ENCODE peak calls at places on chromosomes 16 and 17, in seven cellular contexts. C is tibial artery, A is breast epithelium, G is fibroblast of lung, K is right atrium auricular region, O is mammary epithelial cell, S is fibroblast of mammary gland. B is an unnamed sample.

GRCh38 chr17:49996495-49997255 is 1.7 kb upstream of the DLX3 start:
- DNase-seq in O (no peak), C (peak), G (no peak), A (no peak), K (no peak), S (peak), B (no peak)

GRCh38 chr17:13079010-13079409 is 61.2 kb upstream of the ELAC2 start:
- DNase-seq in K (no peak), C (no peak), A (no peak), S (peak), O (no peak), G (no peak), B (no peak)

GRCh38 chr17:8300629-8301242 is 5.5 kb upstream of the SLC25A35 start:
- DNase-seq in A (no peak), K (peak), G (peak), S (peak), C (no peak), O (peak), B (peak)

GRCh38 chr17:29246638-29247037 is at the start of gene CRYBA1:
- DNase-seq in G (no peak), A (no peak), O (peak), K (no peak), S (no peak), C (no peak), B (no peak)

GRCh38 chr17:30413109-30413508 is 34.4 kb downstream of the CPD start:
- DNase-seq in K (no peak), G (peak), O (peak), A (no peak), S (peak), C (no peak), B (no peak)

GRCh38 chr17:8447816-8448215 is 12.1 kb downstream of the NDEL1 start:
- DNase-seq in C (no peak), O (no peak), G (no peak), S (no peak), K (no peak), A (no peak), B (no peak)

GRCh38 chr17:61251939-61252865 is 147.4 kb upstream of the TBX2 start:
- DNase-seq in S (peak), K (peak), O (no peak), A (peak), G (peak), C (peak), B (no peak)

GRCh38 chr17:35627417-35627816 is 40.3 kb downstream of the AP2B1 start:
- DNase-seq in K (no peak), C (no peak), A (no peak), G (no peak), S (no peak), O (no peak), B (no peak)

GRCh38 chr17:32827227-32827626 is 49.7 kb downstream of the MYO1D start:
- DNase-seq in A (no peak), O (no peak), C (no peak), S (no peak), K (no peak), G (no peak), B (no peak)

GRCh38 chr17:58172369-58173071 is 5.7 kb downstream of the OR4D2 start:
- DNase-seq in O (peak), K (no peak), S (peak), G (peak), A (no peak), C (no peak), B (peak)

GRCh38 chr17:30969989-30970680 is 704 bp upstream of the RNF135 start:
- DNase-seq in S (peak), K (peak), C (peak), A (peak), O (peak), G (no peak), B (no peak)

GRCh38 chr17:81403040-81403467 is 7.8 kb downstream of the BAHCC1 start:
- DNase-seq in C (no peak), O (no peak), S (no peak), A (no peak), G (no peak), K (no peak), B (no peak)

GRCh38 chr17:6381052-6381451 is 53.9 kb downstream of the AIPL1 start:
- DNase-seq in K (no peak), C (no peak), O (peak), A (no peak), G (peak), S (no peak), B (no peak)

GRCh38 chr17:28385037-28385797 is 13.7 kb downstream of the SARM1 start:
- DNase-seq in A (peak), O (no peak), C (no peak), K (no peak), G (no peak), S (no peak), B (peak)

GRCh38 chr17:549197-550040 is 165.2 kb downstream of the VPS53 start:
- DNase-seq in G (peak), S (peak), C (no peak), K (no peak), A (no peak), O (no peak), B (no peak)

GRCh38 chr17:2215616-2216364 is 87.8 kb downstream of the SMG6 start:
- DNase-seq in C (no peak), K (peak), A (no peak), G (peak), O (no peak), S (peak), B (no peak)

GRCh38 chr16:30761427-30761927 is 385 bp downstream of the CFAP119 start:
- DNase-seq in A (no peak), O (peak), C (no peak), S (no peak), G (peak), K (no peak), B (no peak)

DNA sequence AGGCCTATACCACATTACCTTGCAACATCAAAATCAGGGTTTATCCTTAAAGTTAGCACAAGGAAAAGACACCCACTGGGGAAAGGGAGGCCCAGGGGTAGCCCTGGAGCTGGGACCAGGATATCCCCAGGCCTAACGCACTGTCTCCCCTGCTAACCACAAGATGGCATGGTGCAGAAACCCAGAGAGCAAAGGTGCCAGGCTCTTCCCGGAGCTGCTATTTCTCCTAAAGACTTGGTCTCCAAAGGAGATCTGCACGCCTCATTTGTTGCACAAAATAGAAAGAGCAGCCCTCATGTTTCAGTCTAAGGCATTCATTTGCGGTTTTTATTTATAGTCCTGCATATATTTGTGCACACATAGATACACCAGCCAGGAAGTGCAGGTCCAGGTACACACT is 408.6 kb downstream of the SOX9 start:
- DNase-seq in O (no peak), A (no peak), K (no peak), S (no peak), C (no peak), G (peak), B (no peak)
- TF ChIP-seq CTCF in O (no peak), A (no peak), K (no peak), S (no peak), C (no peak), G (no peak), B (no peak)

GRCh38 chr16:69917311-69917710 is 33.8 kb upstream of the CLEC18A start:
- DNase-seq in O (no peak), A (no peak), S (no peak), K (no peak), C (no peak), G (no peak), B (no peak)
- TF ChIP-seq CTCF in O (no peak), A (no peak), S (no peak), K (no peak), C (no peak), G (no peak), B (no peak)

GRCh38 chr16:56961386-56961785 is 364 bp upstream of the CETP start:
- DNase-seq in K (no peak), G (no peak), S (no peak), A (no peak), O (no peak), C (peak), B (no peak)

GRCh38 chr16:56956076-56956475 is 5.7 kb upstream of the CETP start:
- DNase-seq in C (no peak), G (no peak), K (no peak), O (no peak), S (peak), A (no peak), B (no peak)

GRCh38 chr16:56953006-56953405 is 8.7 kb upstream of the CETP start:
- DNase-seq in C (peak), S (no peak), K (no peak), A (no peak), G (no peak), O (no peak), B (no peak)

GRCh38 chr16:56960681-56961281 is 969 bp upstream of the CETP start:
- DNase-seq in G (no peak), K (no peak), O (no peak), C (peak), S (no peak), A (no peak), B (no peak)

GRCh38 chr16:56956756-56957155 is 5.0 kb upstream of the CETP start:
- DNase-seq in K (no peak), O (no peak), C (peak), S (no peak), A (no peak), G (no peak), B (no peak)
- TF ChIP-seq CTCF in K (no peak), O (no peak), C (no peak), S (no peak), A (no peak), G (no peak), B (no peak)

GRCh38 chr16:1579214-1579613 is 32.7 kb downstream of the IFT140 start:
- DNase-seq in C (no peak), O (no peak), K (no peak), A (no peak), S (no peak), G (no peak), B (no peak)
- TF ChIP-seq CTCF in C (no peak), O (peak), K (no peak), A (no peak), S (no peak), G (no peak), B (no peak)

GRCh38 chr16:89700649-89701424 is 668 bp downstream of the SPATA2L start:
- DNase-seq in O (peak), G (peak), A (peak), S (no peak), K (no peak), C (no peak), B (no peak)
- TF ChIP-seq CTCF in O (peak), G (peak), A (no peak), S (no peak), K (no peak), C (no peak), B (peak)

GRCh38 chr16:90019543-90020259 is 445 bp upstream of the DBNDD1 start:
- DNase-seq in C (no peak), S (peak), G (peak), K (no peak), O (no peak), A (no peak), B (no peak)
- TF ChIP-seq CTCF in C (no peak), S (no peak), G (peak), K (peak), O (peak), A (no peak), B (peak)

GRCh38 chr17:40123811-40124114 is 2.0 kb downstream of the MSL1 start:
- DNase-seq in A (no peak), G (no peak), K (no peak), C (no peak), S (no peak), O (no peak), B (no peak)

GRCh38 chr17:40121886-40122465 is at the start of gene MSL1:
- DNase-seq in A (peak), S (no peak), K (peak), C (peak), O (peak), G (peak), B (no peak)

GRCh38 chr17:40122944-40123810 is 1.4 kb downstream of the MSL1 start:
- DNase-seq in C (no peak), G (peak), O (peak), K (no peak), A (no peak), S (no peak), B (no peak)

GRCh38 chr17:40121191-40121885 is 433 bp upstream of the MSL1 start:
- DNase-seq in K (no peak), A (no peak), S (no peak), O (peak), C (no peak), G (peak), B (no peak)

DNA sequence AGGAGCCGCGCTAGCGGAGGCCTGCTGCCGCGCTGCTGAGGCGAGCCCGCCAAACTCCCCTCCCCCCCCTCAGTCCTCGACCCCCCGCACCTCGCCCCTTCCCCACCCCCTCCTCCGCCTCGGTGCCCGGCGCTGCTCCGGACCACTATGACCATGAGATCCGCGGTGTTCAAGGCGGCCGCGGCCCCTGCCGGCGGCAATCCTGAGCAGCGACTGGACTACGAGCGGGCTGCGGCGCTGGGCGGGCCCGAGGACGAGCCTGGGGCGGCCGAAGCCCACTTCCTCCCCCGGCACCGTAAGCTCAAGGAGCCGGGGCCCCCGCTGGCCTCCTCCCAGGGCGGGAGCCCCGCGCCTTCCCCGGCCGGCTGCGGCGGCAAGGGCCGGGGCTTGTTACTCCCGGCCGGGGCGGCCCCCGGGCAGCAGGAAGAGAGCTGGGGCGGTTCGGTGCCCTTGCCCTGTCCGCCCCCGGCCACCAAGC is 734 bp downstream of the MSL1 start:
- DNase-seq in C (peak), K (no peak), G (peak), S (no peak), A (no peak), O (peak), B (no peak)
- TF ChIP-seq CTCF in C (no peak), K (no peak), G (peak), S (no peak), A (no peak), O (peak), B (peak)

DNA sequence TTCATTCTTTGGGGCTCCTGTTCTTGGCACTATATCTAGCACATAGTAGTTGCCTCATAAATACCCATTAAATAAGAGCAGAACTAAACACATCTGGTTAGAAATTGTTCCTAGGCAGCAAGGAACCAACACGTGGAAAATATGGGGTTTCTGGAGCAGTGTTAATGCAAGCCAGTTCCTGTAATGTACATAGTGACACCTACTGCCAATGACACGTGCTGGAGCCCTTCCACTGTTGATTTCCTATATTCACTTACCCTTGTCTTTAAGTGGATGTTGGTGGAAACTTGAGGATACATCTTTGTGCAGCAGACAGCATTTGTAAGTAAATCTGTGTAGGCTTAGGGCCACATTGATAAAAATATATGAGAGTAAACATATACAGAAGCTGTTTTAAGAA is 1.6 kb upstream of the IRF8 start:
- DNase-seq in C (no peak), S (no peak), A (no peak), K (no peak), O (no peak), G (no peak), B (no peak)
- TF ChIP-seq CTCF in C (no peak), S (no peak), A (no peak), K (no peak), O (no peak), G (no peak), B (peak)

DNA sequence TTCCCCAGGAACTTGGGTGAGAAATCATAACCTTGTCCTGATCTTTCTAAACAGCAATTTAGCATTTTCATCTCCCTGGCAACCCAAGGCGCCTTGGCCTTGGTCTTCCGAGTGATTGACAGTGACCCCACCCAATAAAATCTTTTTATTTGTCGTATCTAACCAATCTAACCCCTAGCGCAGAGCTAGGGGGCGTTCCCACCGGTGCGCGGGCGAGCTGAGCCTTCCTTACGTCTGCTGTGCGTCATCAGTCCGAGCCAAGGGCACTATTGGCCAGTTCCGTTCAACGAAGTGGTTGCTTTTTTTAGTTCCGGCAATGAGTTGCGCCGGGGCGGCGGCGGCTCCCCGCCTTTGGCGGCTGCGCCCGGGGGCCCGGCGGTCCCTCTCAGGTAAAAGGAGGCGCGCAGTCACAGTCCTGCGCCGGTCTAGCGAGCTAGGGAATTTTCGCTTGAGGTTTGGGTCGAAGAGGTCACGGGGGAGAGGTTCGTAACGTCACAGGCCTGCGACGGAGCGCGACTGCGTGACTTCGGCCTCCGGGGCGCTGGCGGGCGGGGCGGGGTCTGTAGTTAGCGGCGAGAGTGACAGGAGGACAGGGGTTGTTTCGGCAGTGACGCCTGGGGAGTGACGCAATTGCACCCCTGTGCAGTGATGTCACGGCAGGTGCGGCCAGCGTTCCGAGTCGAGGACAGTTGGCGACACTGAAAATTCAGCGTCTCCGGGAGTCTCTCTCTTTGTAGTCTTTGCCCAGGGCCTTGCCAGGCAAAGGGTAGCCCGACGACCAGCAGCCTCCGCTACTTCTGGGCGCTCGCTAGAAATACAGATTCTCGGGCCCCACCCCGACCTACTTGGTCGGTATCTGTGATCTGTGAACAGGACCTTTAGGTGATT is at the start of gene COQ7:
- DNase-seq in S (peak), C (peak), O (peak), G (peak), K (peak), A (peak), B (peak)
- TF ChIP-seq CTCF in S (no peak), C (no peak), O (no peak), G (no peak), K (no peak), A (peak), B (no peak)